ENCODE peak calls at places on chromosomes 16 and 17, in five cellular contexts. R, J, M, X and Q are unnamed samples.

GRCh38 chr17:60155815-60156214 is 6.0 kb downstream of the CA4 start:
- DNase-seq in R (no peak), J (no peak), M (no peak), X (no peak), Q (no peak)

GRCh38 chr16:70523621-70524405 is at the start of gene SF3B3:
- DNase-seq in R (peak), J (peak), M (peak), X (peak), Q (no peak)

GRCh38 chr17:49402706-49403105 is 12.0 kb downstream of the PHB1 start:
- DNase-seq in R (no peak), J (no peak), M (no peak), X (no peak), Q (no peak)

GRCh38 chr17:40318835-40319332 is 9.9 kb downstream of the RARA start:
- DNase-seq in R (no peak), J (no peak), M (no peak), X (peak), Q (no peak)

GRCh38 chr16:87062569-87063442 is 254.4 kb downstream of the C16orf95 start:
- DNase-seq in R (peak), J (peak), M (peak), X (peak), Q (peak)

GRCh38 chr17:63702223-63702577 is 2.3 kb upstream of the LIMD2 start:
- DNase-seq in R (no peak), J (no peak), M (no peak), X (no peak), Q (peak)

GRCh38 chr17:77253611-77254051 is 112.9 kb downstream of the SEC14L1 start:
- DNase-seq in R (peak), J (peak), M (no peak), X (no peak), Q (no peak)

GRCh38 chr17:70081885-70082284 is 6.9 kb downstream of the KCNJ16 start:
- DNase-seq in R (no peak), J (no peak), M (no peak), X (no peak), Q (no peak)

GRCh38 chr16:57131351-57131970 is 39.1 kb downstream of the CPNE2 start:
- DNase-seq in R (no peak), J (no peak), M (peak), X (no peak), Q (no peak)

GRCh38 chr17:57861737-57862409 is 12.0 kb upstream of the MRPS23 start:
- DNase-seq in R (peak), J (peak), M (peak), X (peak), Q (no peak)

GRCh38 chr16:48617711-48618148 is 7.8 kb upstream of the N4BP1 start:
- DNase-seq in R (peak), J (no peak), M (peak), X (peak), Q (no peak)

GRCh38 chr16:73142069-73142880 is 94.3 kb upstream of the ZFHX3 start:
- DNase-seq in R (no peak), J (no peak), M (no peak), X (no peak), Q (no peak)

GRCh38 chr16:47713225-47713595 is 252.1 kb downstream of the PHKB start:
- DNase-seq in R (peak), J (no peak), M (no peak), X (no peak), Q (peak)

GRCh38 chr16:27566417-27566816 is 16.5 kb downstream of the KATNIP start:
- DNase-seq in R (no peak), J (no peak), M (no peak), X (no peak), Q (no peak)

GRCh38 chr17:35612924-35613521 is 25.9 kb downstream of the AP2B1 start:
- DNase-seq in R (peak), J (peak), M (peak), X (no peak), Q (peak)

GRCh38 chr16:82658796-82659195 is 32.0 kb downstream of the CDH13 start:
- DNase-seq in R (peak), J (no peak), M (no peak), X (no peak), Q (no peak)

GRCh38 chr17:15121426-15121825 is 143.7 kb downstream of the PMP22 start:
- DNase-seq in R (peak), J (no peak), M (no peak), X (no peak), Q (no peak)

GRCh38 chr16:84553873-84554399 is 49.5 kb upstream of the MEAK7 start:
- DNase-seq in R (no peak), J (no peak), M (no peak), X (no peak), Q (peak)
- H3K4me3 ChIP-seq in R (no peak), J (no peak), M (no peak), X (no peak), Q (peak)

GRCh38 chr16:9821970-9822369 is 360.3 kb downstream of the GRIN2A start:
- DNase-seq in R (no peak), J (peak), M (no peak), X (no peak), Q (no peak)
- H3K4me3 ChIP-seq in R (no peak), J (peak), M (no peak), X (no peak), Q (no peak)

DNA sequence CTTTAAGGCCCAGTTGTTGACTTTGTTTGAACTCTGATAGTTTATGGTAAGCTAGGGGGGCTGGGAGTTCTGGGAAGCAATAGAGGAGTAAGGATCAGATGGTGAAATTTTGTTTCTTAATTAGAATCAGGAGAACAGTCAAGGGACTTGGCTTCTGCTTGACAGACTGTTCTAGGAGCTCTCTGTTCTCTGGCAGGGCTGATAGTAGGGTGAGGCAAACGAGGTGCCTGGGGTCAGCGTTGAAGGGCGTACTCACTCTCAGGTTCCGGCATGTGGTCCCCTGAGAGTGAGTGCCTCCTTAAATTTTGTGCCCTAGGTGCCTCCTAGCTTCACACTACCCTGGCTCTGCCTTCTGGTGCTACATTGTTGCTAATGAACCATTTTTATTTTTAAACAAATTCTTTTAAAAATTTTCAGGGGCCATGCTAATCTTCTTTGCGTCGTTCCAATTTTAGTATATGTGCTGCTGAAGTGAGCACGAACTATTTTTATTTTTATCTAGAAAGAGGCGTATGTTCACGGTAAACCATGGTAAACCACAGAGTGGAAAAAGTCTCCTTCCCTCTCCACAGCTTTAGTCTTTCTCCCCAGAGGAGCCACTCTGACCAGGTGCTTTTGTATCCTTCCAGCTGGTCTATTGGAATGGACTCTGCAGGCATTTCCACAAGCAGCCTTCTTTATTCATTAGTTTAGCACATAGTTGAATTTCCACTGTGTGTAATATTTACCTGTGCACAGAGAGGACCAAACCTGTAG is 19.7 kb downstream of the SLC7A6 start:
- DNase-seq in R (peak), J (no peak), M (no peak), X (no peak), Q (no peak)
- H3K4me3 ChIP-seq in R (no peak), J (no peak), M (no peak), X (no peak), Q (no peak)

DNA sequence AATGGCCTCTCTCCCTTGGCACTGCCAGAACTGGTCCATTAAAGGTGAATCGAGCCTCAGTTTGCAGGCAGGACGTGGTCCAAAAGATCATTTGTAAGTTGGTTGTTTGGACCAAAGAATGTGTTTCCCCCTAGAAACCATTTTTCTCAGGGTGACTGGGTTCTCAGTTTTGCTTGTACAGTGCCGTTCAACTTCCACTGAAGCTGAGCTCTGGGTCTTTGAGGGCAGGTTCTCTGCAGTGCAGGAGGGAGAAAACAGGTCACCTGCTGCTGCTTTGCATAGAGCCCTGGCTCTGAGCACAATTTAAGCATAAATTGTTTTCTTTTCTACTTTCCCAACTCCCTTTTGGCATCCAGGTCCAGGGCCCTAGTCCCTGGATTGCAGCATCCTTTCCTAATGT is 8.9 kb upstream of the AMZ2 start:
- DNase-seq in R (no peak), J (no peak), M (no peak), X (no peak), Q (no peak)
- H3K4me3 ChIP-seq in R (no peak), J (no peak), M (no peak), X (no peak), Q (no peak)

GRCh38 chr17:76161113-76161512 is 20.1 kb upstream of the FOXJ1 start:
- DNase-seq in R (peak), J (no peak), M (no peak), X (no peak), Q (no peak)

GRCh38 chr17:76163919-76164318 is 22.9 kb upstream of the FOXJ1 start:
- DNase-seq in R (no peak), J (peak), M (no peak), X (no peak), Q (no peak)

GRCh38 chr17:76159157-76159556 is 18.1 kb upstream of the FOXJ1 start:
- DNase-seq in R (no peak), J (no peak), M (no peak), X (no peak), Q (no peak)

GRCh38 chr17:76164331-76164730 is 23.3 kb upstream of the FOXJ1 start:
- DNase-seq in R (no peak), J (peak), M (no peak), X (no peak), Q (no peak)

GRCh38 chr17:76161619-76162222 is 20.7 kb upstream of the FOXJ1 start:
- DNase-seq in R (no peak), J (no peak), M (no peak), X (no peak), Q (no peak)
- H3K4me3 ChIP-seq in R (no peak), J (no peak), M (no peak), X (no peak), Q (no peak)

GRCh38 chr17:61403846-61404701 is 4.4 kb downstream of the TBX2 start:
- DNase-seq in R (peak), J (peak), M (no peak), X (peak), Q (no peak)
- H3K4me3 ChIP-seq in R (peak), J (peak), M (peak), X (peak), Q (no peak)

DNA sequence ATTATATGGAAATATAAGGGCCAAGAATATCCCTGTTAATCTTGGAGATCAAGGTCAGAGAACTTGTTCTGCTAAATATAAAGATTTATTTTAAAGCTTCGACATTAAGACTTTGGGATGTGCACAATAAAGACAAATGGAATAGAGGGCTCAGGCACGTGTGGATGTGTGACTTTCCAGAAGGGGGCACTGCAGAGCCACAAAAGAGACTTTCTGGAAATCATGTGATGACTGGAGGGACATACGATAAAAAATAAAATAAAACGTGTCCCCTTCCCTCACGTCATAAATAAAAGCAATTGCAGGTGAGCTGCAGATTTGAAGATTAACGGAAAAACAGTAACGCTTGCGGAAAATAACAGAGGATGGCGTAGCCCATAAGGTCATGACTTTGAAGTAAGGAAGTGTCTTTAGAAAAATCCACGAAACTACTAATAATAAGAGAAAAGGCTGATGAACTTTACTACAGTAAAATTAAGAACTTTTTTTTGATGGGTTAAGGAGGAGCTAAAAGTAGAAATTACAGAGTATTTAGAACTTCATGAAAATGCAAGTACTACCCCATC is 9.4 kb upstream of the ENGASE start:
- DNase-seq in R (peak), J (peak), M (no peak), X (no peak), Q (peak)
- H3K4me3 ChIP-seq in R (no peak), J (no peak), M (no peak), X (no peak), Q (no peak)

DNA sequence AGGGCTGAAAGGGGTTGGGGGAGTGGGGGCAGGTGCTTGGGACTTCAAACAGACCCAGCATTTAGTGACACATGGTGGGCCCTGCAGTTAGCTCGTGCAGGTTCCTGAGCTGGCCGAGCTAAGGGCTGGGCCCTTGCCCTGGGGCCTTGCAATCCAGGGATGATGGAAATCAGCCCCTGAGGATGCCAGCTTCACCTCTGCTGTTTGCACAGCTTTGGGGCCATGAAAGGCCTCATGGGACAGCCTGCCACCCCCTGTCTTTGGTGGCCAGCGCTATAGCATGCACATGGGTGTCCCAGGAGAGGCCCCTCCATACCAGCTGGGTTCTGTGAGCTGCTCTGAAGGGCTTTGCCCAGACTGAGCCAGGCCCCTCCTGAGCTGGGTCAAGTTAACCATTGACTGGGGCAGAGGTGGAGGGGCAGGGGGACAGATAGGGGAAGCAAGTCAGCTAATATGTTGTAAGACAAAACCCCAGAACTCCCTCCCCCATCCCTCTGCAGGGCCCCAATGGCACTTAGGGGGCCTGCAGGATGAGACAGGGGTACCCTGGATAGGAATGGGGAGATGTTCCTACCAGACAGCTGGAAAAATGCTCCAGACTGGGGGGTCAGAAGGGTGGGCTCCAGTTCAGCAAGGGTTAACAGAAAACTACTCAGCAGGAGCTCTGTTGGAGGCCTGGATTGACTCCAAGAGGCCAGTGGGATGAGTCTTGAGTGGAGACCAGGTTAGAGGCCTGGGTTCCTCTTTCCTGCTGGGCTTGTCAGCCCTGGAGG is 679 bp downstream of the PRR15L start:
- DNase-seq in R (no peak), J (no peak), M (no peak), X (no peak), Q (no peak)
- H3K4me3 ChIP-seq in R (no peak), J (peak), M (no peak), X (peak), Q (no peak)

GRCh38 chr16:19883296-19883951 is 1.2 kb downstream of the GPRC5B start:
- DNase-seq in R (peak), J (peak), M (peak), X (peak), Q (no peak)

GRCh38 chr16:19881783-19882182 is 2.9 kb downstream of the GPRC5B start:
- DNase-seq in R (no peak), J (no peak), M (no peak), X (no peak), Q (no peak)

GRCh38 chr16:19881028-19881427 is 3.6 kb downstream of the GPRC5B start:
- DNase-seq in R (no peak), J (no peak), M (no peak), X (no peak), Q (no peak)

GRCh38 chr16:19882641-19883040 is 2.0 kb downstream of the GPRC5B start:
- DNase-seq in R (no peak), J (peak), M (no peak), X (no peak), Q (no peak)

DNA sequence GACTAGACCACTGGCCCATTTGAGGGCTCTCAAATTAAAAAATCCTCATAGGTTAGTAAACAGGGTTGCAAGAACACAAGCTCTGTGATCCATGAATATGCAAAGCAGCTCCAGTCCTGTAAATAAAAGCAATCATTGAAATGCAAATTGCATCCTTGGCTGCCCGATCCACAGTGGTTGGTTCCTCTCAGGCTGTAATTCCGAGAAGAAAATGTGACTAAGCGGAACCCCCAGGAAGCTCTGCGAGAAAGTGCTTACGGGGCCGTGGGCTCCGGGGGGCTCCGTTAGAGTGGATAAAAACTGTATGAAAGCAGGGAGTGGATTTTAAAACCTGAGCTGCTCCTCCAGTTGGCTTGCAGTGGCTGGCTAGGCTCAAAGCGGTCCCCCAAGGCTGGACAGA is 2.5 kb downstream of the GPRC5B start:
- DNase-seq in R (no peak), J (peak), M (no peak), X (no peak), Q (no peak)
- H3K4me3 ChIP-seq in R (peak), J (peak), M (peak), X (no peak), Q (no peak)

GRCh38 chr17:17689312-17689711 is 8.1 kb downstream of the RAI1 start:
- DNase-seq in R (no peak), J (no peak), M (no peak), X (no peak), Q (no peak)

GRCh38 chr17:17684901-17685774 is 3.9 kb downstream of the RAI1 start:
- DNase-seq in R (peak), J (peak), M (no peak), X (no peak), Q (no peak)

GRCh38 chr17:17682737-17683675 is 1.7 kb downstream of the RAI1 start:
- DNase-seq in R (peak), J (peak), M (peak), X (peak), Q (no peak)

GRCh38 chr17:17683710-17684365 is 2.6 kb downstream of the RAI1 start:
- DNase-seq in R (peak), J (no peak), M (no peak), X (no peak), Q (no peak)

DNA sequence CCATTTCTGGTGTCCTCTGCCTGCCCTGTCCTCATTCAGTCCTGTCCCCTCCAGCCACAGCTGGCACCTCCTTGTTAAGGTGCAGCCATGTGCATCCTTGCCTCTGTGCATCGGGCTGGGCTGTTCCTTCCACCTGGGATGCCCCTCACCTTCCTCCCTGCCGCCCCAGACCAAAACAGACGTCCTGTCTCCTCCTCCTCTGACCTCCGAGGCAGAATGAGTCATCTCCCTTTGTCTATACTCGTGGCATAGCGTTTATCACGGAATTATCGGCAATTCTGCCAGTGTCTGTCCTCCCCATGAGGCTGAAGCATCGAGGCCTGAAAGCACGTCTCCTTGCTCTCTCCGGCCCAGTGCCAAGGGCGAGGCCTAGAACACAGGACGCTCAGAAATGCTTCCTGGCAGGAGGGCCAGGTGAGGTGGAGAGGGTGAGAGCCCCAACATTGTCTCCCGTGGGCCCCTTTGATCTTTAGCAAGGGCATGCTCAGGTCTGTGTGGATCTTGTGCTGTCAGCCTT is 4.6 kb downstream of the RAI1 start:
- DNase-seq in R (peak), J (peak), M (no peak), X (no peak), Q (no peak)
- H3K4me3 ChIP-seq in R (peak), J (no peak), M (peak), X (no peak), Q (no peak)